ENCODE peak calls at places on chromosomes 11 and 22, in six cellular contexts. Q is SK-N-SH, L is K562, J is GM12878, K is HCT116, N is HepG2. X is an unnamed sample.

GRCh38 chr22:39173787-39174497 is 21.5 kb upstream of the CBX7 start:
- DNase-seq in Q (no peak), L (no peak), J (no peak), K (no peak), N (no peak), X (no peak)

GRCh38 chr22:17381237-17381913 is 12.1 kb downstream of the CECR2 start:
- DNase-seq in Q (no peak), L (no peak), J (no peak), K (no peak), N (peak; percentile 24), X (no peak)

GRCh38 chr11:123434911-123435310 is 4.8 kb downstream of the GRAMD1B start:
- DNase-seq in Q (no peak), L (no peak), J (no peak), K (no peak), N (no peak), X (no peak)

GRCh38 chr11:118263694-118264567 is at the start of gene MPZL2:
- DNase-seq in Q (no peak), L (no peak), J (no peak), K (peak; percentile 65), N (peak; percentile 81), X (no peak)

GRCh38 chr22:28801845-28802594 is 1.7 kb upstream of the XBP1 start:
- DNase-seq in Q (no peak), L (peak; percentile 76), J (no peak), K (no peak), N (peak; percentile 87), X (no peak)

GRCh38 chr11:132177106-132177505 is 806.7 kb downstream of the NTM start:
- DNase-seq in Q (no peak), L (peak; percentile 6), J (no peak), K (no peak), N (peak; percentile 9), X (no peak)

GRCh38 chr11:119026970-119027369 is 3.7 kb downstream of the SLC37A4 start:
- DNase-seq in Q (no peak), L (no peak), J (no peak), K (no peak), N (peak; percentile 59), X (no peak)

GRCh38 chr11:121374286-121374985 is 77.7 kb upstream of the SORL1 start:
- DNase-seq in Q (no peak), L (no peak), J (no peak), K (no peak), N (no peak), X (no peak)

GRCh38 chr22:38220653-38221386 is 19.0 kb downstream of the MAFF start:
- DNase-seq in Q (no peak), L (no peak), J (no peak), K (no peak), N (no peak), X (no peak)

GRCh38 chr11:117072517-117073218 is 25.6 kb downstream of the SIK3 start:
- DNase-seq in Q (no peak), L (peak; percentile 68), J (peak; percentile 45), K (peak; percentile 91), N (peak; percentile 93), X (peak; percentile 91)

GRCh38 chr11:38123673-38124072 is 1525.6 kb upstream of the RAG2 start:
- DNase-seq in Q (no peak), L (peak; percentile 1), J (no peak), K (no peak), N (no peak), X (no peak)

GRCh38 chr11:47905358-47906059 is 57.4 kb upstream of the NUP160 start:
- DNase-seq in Q (no peak), L (no peak), J (no peak), K (no peak), N (no peak), X (no peak)

GRCh38 chr11:71055925-71056324 is 196.5 kb downstream of the SHANK2 start:
- DNase-seq in Q (no peak), L (no peak), J (no peak), K (no peak), N (no peak), X (no peak)

GRCh38 chr11:73320786-73321325 is 12.8 kb downstream of the ARHGEF17 start:
- DNase-seq in Q (no peak), L (no peak), J (no peak), K (no peak), N (no peak), X (no peak)

GRCh38 chr22:23218867-23219251 is 38.5 kb downstream of the BCR start:
- DNase-seq in Q (peak; percentile 60), L (peak; percentile 82), J (no peak), K (no peak), N (peak; percentile 59), X (no peak)

GRCh38 chr11:11567862-11568650 is 53.7 kb downstream of the GALNT18 start:
- DNase-seq in Q (no peak), L (no peak), J (peak; percentile 25), K (peak; percentile 22), N (no peak), X (no peak)

GRCh38 chr11:134275534-134276395 is at the start of gene GLB1L3:
- DNase-seq in Q (peak; percentile 84), L (peak; percentile 48), J (no peak), K (no peak), N (no peak), X (no peak)

GRCh38 chr11:1852885-1853284 is at the start of gene LSP1:
- DNase-seq in Q (no peak), L (no peak), J (peak; percentile 92), K (no peak), N (no peak), X (no peak)

GRCh38 chr22:20272700-20273099 is 4.6 kb upstream of the RTN4R start:
- DNase-seq in Q (no peak), L (no peak), J (no peak), K (no peak), N (no peak), X (no peak)

DNA sequence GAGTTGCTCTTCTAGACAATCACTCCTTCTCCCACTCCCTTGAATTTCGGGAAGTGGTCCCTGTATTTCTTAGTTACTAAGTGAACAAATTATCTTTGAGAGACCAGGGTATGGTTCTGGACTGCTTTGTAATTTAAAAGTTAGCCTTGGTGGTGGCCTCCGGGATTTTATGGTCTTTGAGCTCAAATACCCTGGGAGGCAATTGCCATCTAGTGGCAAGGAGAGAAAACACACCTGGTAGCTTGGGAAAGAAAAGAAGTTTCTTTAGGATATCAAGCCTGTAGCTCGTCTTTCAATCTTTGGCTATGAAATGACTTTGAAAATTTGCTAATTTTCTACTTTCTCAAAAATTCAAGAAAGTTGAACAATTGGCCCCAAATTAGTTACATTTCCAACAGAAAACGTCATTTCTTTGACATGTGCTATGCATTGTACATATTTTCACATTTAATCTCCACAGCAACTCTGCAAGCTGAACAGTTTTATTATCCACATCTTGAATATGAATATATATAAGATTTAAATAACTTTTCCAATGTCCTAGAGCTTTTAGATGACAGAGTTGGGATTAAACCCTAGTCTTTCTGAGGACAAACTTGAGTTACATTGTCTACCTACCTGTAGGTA is 39.1 kb downstream of the MMP27 start:
- DNase-seq in Q (peak; percentile 34), L (peak; percentile 48), J (no peak), K (peak; percentile 37), N (peak; percentile 46), X (peak; percentile 41)
- TF ChIP-seq SIN3A in Q (no peak), L (no peak), J (no peak), K (no peak), N (no peak), X (no peak)

GRCh38 chr22:30804626-30805025 is 110.0 kb downstream of the OSBP2 start:
- DNase-seq in Q (no peak), L (no peak), J (no peak), K (no peak), N (no peak), X (no peak)

GRCh38 chr22:30809086-30809485 is 114.4 kb downstream of the OSBP2 start:
- DNase-seq in Q (no peak), L (no peak), J (no peak), K (no peak), N (no peak), X (no peak)

GRCh38 chr22:30803679-30804078 is 109.0 kb downstream of the OSBP2 start:
- DNase-seq in Q (no peak), L (no peak), J (no peak), K (no peak), N (no peak), X (no peak)

GRCh38 chr22:30810105-30810504 is 115.4 kb downstream of the OSBP2 start:
- DNase-seq in Q (no peak), L (no peak), J (no peak), K (no peak), N (no peak), X (no peak)

DNA sequence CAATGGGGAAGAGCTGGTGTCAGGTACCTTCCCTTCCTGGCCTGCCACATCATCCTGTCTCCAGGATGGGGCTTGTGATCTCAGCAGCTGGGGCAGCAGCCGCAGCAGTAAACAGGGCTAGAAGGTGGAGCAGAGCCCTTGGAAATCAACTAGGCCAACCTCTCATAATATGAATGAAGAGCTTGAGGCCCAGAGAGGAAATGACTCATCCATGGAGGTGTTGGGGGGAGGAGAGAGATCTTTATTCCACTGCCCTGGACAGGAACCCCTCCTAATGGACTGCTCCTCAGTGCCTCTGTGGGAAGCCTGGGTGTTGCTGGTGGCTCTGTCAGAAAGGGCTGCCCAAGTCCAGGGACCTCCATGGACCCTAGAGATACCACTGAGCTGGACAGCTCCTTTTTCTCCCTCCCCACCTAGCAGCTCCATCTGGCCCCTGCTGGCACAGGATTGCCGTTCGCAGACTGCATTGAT is 111.8 kb downstream of the OSBP2 start:
- DNase-seq in Q (no peak), L (peak; percentile 35), J (no peak), K (peak; percentile 66), N (peak; percentile 30), X (no peak)
- TF ChIP-seq REST in Q (peak; percentile 91), L (no peak), J (peak; percentile 50), K (peak; percentile 70), N (peak; percentile 50), X (peak; percentile 75)

GRCh38 chr22:33255781-33256180 is 197.6 kb upstream of the SYN3 start:
- DNase-seq in Q (no peak), L (no peak), J (no peak), K (no peak), N (no peak), X (no peak)
- TF ChIP-seq SIN3A in Q (no peak), L (no peak), J (no peak), K (no peak), N (no peak), X (no peak)

GRCh38 chr11:96342131-96342970 is 644 bp downstream of the MAML2 start:
- DNase-seq in Q (peak; percentile 21), L (no peak), J (no peak), K (no peak), N (no peak), X (no peak)
- TF ChIP-seq REST in Q (no peak), L (no peak), J (no peak), K (no peak), N (no peak), X (no peak)